ENCODE peak calls at places on chromosomes 11 and 22, in four cellular contexts. B is MM.1S, V is GM23248, I is H1. Q is an unnamed sample. For H3K79me2, the result is how much of the 10 kb centered on the place peaks cover.

GRCh38 chr22:35435201-35435712 is 35.3 kb downstream of the MCM5 start:
- DNase-seq in V (peak), I (no peak), B (no peak), Q (no peak)

GRCh38 chr11:70901951-70902521 is 350.3 kb downstream of the SHANK2 start:
- DNase-seq in B (no peak), V (peak), I (no peak), Q (no peak)

GRCh38 chr11:69943066-69943465 is 123.8 kb upstream of the FGF3 start:
- DNase-seq in B (no peak), V (peak), I (no peak), Q (peak)

GRCh38 chr22:36223504-36223903 is 15.8 kb downstream of the APOL2 start:
- DNase-seq in V (no peak), B (no peak), I (no peak), Q (no peak)

GRCh38 chr11:131943296-131943695 is 572.9 kb downstream of the NTM start:
- DNase-seq in B (no peak), V (no peak), I (no peak), Q (no peak)

GRCh38 chr11:9675691-9676090 is 11.8 kb downstream of the SWAP70 start:
- DNase-seq in V (no peak), I (no peak), B (no peak), Q (no peak)

GRCh38 chr11:58912124-58912523 is 27.2 kb upstream of the GLYATL1 start:
- DNase-seq in V (peak), B (no peak), I (no peak), Q (no peak)

GRCh38 chr22:24156146-24156914 is 25.0 kb upstream of the SUSD2 start:
- DNase-seq in I (peak), V (peak), B (peak), Q (peak)

GRCh38 chr11:116420770-116421528 is 351.8 kb downstream of the BUD13 start:
- DNase-seq in B (no peak), I (no peak), V (peak), Q (no peak)

GRCh38 chr11:70842701-70843100 is 409.7 kb downstream of the SHANK2 start:
- DNase-seq in I (no peak), V (no peak), B (no peak), Q (no peak)

GRCh38 chr22:36331306-36331911 is 56.4 kb downstream of the MYH9 start:
- DNase-seq in B (peak), V (peak), I (no peak), Q (peak)

GRCh38 chr11:76391811-76392475 is 10.8 kb downstream of the GVQW3 start:
- DNase-seq in I (no peak), V (no peak), B (no peak), Q (no peak)

GRCh38 chr11:1199689-1200610 is 22.9 kb upstream of the MUC5B start:
- DNase-seq in B (no peak), V (no peak), I (no peak), Q (no peak)

GRCh38 chr11:30206249-30206996 is 24.4 kb upstream of the FSHB start:
- DNase-seq in V (no peak), I (no peak), B (peak), Q (no peak)

GRCh38 chr11:2930705-2931415 is 1.6 kb upstream of the PHLDA2 start:
- DNase-seq in B (peak), V (peak), I (peak), Q (peak)

GRCh38 chr11:134366279-134366678 is 34.5 kb downstream of the GLB1L2 start:
- DNase-seq in V (no peak), I (no peak), B (no peak), Q (no peak)

GRCh38 chr11:95682552-95682951 is 107.0 kb downstream of the FAM76B start:
- DNase-seq in I (no peak), B (no peak), V (peak), Q (no peak)

GRCh38 chr11:73218106-73218829 is at the start of gene P2RY2:
- DNase-seq in I (peak), B (peak), V (peak), Q (peak)

GRCh38 chr11:87397250-87397649 is 359.5 kb downstream of the TMEM135 start:
- DNase-seq in V (no peak), I (no peak), B (no peak), Q (no peak)

GRCh38 chr11:94563176-94563847 is 3.9 kb upstream of the PIWIL4 start:
- DNase-seq in V (peak), I (no peak), B (no peak), Q (peak)

GRCh38 chr22:39631857-39632256 is 61.3 kb downstream of the CACNA1I start:
- DNase-seq in V (no peak), I (no peak), B (no peak), Q (no peak)

GRCh38 chr22:39630721-39631120 is 60.2 kb downstream of the CACNA1I start:
- DNase-seq in V (no peak), I (no peak), B (no peak), Q (no peak)

GRCh38 chr22:39628563-39629080 is 58.1 kb downstream of the CACNA1I start:
- DNase-seq in I (no peak), V (no peak), B (no peak), Q (no peak)

GRCh38 chr22:39629851-39630250 is 59.3 kb downstream of the CACNA1I start:
- DNase-seq in I (no peak), V (no peak), B (no peak), Q (no peak)

GRCh38 chr22:39631381-39631780 is 60.8 kb downstream of the CACNA1I start:
- DNase-seq in V (no peak), B (no peak), I (no peak), Q (no peak)
- H3K79me2 ChIP-seq in V (under half), B (under half), I (under half), Q (under half)

DNA sequence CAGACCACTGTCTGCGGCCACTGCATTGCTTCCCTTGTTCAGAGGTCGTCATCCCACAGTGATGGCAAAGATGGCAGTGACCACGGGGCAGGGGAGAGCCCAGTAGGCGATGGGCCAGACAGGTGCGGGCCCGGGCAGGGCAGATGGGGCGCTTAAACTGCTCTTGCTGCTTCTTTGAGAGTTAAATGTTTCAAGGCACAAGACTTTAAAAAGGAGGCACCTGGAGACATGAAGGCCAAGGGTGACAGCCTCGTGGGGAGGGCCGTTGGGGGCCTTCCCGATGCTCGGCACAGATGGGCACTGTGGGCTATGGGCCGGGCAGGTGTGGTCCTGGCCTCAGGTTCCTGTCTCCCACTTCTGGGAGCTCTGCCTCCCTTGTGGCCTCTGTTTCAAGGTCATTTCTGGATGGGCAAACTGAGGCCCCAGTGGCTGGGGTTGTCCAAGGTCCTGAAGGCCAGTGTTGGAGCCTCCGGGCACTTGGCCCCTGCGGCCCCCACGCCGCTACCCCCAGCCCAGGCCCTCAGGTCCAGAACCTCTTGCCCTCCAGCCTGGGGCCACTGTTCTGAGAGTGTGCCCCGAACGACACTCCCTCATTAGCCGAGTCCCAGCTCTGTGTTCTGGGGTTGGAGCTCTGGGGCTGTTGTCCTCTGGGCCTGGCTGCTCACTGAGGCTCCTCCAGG is 16.9 kb upstream of the CCDC188 start:
- DNase-seq in V (no peak), I (no peak), B (no peak), Q (no peak)
- H3K79me2 ChIP-seq in V (under half), I (under half), B (under half), Q (under half)

DNA sequence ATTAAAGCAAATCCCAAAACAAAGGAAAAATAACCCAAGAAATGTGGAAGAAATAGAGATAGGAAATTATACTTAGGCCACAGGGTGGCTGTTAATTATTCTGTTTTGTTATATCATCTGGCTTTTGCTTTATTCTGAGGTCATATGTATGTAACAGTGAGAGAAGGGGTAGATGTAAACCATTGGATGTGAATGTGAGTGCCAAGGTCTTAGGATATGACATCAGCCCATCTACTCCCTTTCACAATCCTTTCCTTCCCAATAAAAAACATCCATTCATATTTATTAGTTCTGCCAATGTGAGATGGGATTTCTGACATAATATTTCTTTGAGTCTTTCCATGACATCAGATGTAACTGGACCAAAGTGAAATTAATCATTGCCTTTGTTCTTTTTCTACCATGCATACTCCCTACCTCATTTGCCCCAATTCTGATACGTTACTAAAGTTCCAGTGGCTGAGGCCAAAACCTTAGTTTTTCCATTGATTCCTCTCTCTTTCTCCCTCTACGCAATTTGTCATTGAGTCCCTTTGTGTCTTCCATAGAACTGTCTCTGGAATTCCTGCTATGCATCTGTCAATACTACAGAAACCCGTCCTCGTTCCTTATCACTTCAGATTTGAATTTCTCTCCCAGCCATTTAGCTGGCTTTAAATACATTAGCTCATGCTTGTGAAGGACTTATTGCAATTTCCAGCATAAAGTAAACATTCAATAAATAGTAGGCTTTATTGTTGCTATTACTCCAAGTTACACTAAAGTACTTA is 170.3 kb downstream of the ARHGAP42 start:
- DNase-seq in I (no peak), V (no peak), B (no peak), Q (peak)
- H3K79me2 ChIP-seq in I (under half), V (under half), B (under half), Q (under half)

GRCh38 chr11:67371549-67372231 is 1.7 kb downstream of the CLCF1 start:
- DNase-seq in B (peak), V (peak), I (peak), Q (peak)
- H3K79me2 ChIP-seq in B (under half), V (half or more), I (under half), Q (under half)

DNA sequence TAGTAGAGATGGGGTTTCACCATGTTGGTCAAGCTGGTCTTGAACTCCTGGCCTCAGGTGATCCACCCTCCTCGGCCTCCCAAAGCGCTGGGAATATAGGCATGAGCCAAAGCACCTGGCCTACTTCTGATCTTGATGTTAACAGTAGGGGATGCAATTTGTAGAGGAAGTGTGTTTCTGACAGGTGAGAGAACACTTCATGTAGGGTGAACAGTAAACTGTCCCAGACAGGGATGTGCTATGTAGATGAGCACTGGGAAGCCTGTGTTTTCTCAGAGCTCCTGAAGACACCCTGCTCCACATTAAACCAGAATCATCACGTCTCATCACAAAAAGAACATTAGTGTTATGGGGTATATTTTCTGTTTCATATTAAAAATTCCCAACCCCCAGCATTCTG is 45.2 kb downstream of the UBASH3B start:
- DNase-seq in I (no peak), V (no peak), B (no peak), Q (no peak)
- H3K79me2 ChIP-seq in I (under half), V (half or more), B (under half), Q (under half)

DNA sequence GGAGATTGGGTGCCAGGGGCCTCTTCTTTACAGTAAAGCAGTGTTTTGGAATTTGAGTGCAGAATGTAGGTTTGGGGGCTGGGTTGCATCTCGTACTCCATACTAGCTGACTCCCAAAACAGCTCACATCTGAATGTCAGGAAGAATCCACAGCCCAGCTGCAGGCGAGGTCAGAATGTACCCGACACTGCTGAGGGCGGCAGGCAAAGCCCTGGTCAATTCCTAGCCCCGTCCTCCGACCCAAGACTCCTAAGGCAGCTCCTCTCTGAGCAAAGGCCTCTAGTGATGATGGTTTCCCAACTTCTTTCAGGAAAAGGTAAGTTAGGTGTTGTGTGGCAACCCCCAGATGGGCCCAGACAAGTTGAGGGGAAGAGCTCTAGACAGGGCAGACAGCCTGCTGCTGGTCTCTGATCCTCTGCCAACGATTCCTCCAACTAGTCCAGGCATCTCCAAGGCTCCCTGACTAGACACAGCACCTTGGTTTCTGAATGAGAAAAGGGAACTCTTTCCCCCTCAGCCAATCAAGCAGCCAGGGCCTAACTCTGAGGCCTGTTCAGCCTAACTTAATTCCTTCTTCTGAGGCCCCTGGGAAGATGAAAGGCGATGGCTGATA is 8.6 kb downstream of the LARGE2 start:
- DNase-seq in B (no peak), I (no peak), V (no peak), Q (no peak)
- H3K79me2 ChIP-seq in B (under half), I (under half), V (under half), Q (under half)

GRCh38 chr11:46537121-46537520 is 56.7 kb downstream of the AMBRA1 start:
- DNase-seq in V (peak), I (no peak), B (no peak), Q (no peak)

GRCh38 chr11:46535688-46536087 is 58.1 kb downstream of the AMBRA1 start:
- DNase-seq in B (no peak), V (no peak), I (no peak), Q (no peak)

GRCh38 chr11:46537851-46538295 is 56.0 kb downstream of the AMBRA1 start:
- DNase-seq in I (peak), B (peak), V (peak), Q (peak)

GRCh38 chr11:46533396-46534110 is 60.3 kb downstream of the AMBRA1 start:
- DNase-seq in V (no peak), B (no peak), I (no peak), Q (no peak)

DNA sequence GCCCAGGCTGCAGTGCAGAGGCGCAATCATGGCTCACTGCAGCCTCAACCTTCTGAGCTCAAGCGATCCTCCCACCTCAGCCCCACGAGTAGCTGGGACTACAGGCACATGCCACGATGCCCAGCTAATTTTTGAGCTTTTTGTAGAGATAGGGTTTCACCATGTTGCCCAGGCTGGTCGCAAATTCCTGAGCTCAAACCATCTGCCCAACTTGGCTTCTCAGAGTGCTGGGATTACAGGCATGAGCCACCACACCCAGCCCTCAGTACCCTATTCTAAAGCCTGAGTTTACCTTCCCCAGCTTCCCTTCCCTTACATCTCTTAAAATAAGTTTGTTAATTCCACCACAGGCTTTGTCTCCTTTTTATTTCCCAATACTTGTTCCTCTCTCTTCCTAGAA is 59.1 kb downstream of the AMBRA1 start:
- DNase-seq in I (no peak), B (no peak), V (no peak), Q (no peak)
- H3K79me2 ChIP-seq in I (half or more), B (half or more), V (half or more), Q (under half)

GRCh38 chr11:12834166-12834565 is 159.9 kb downstream of the TEAD1 start:
- DNase-seq in I (no peak), V (no peak), B (no peak), Q (no peak)
- H3K79me2 ChIP-seq in I (half or more), V (half or more), B (half or more), Q (under half)

GRCh38 chr11:12448131-12448939 is 71.0 kb downstream of the PARVA start:
- DNase-seq in I (no peak), B (no peak), V (peak), Q (peak)

GRCh38 chr11:12454782-12455181 is 77.4 kb downstream of the PARVA start:
- DNase-seq in V (peak), I (no peak), B (no peak), Q (no peak)

GRCh38 chr11:12449961-12450715 is 72.8 kb downstream of the PARVA start:
- DNase-seq in V (peak), B (no peak), I (no peak), Q (peak)

GRCh38 chr11:12453243-12453642 is 75.9 kb downstream of the PARVA start:
- DNase-seq in I (no peak), V (no peak), B (no peak), Q (no peak)

GRCh38 chr11:12451179-12451814 is 73.9 kb downstream of the PARVA start:
- DNase-seq in B (no peak), I (no peak), V (no peak), Q (no peak)
- H3K79me2 ChIP-seq in B (under half), I (under half), V (half or more), Q (under half)

Q was measured in trophoblast cell.